ENCODE peak calls at places on chromosomes 11 and 22, in seven cellular contexts. J is left lung, D is lower lobe of right lung, S is prostate gland, U is IMR-90, N is A673, A is upper lobe of left lung. H is an unnamed sample.

GRCh38 chr11:71321433-71322191 is 69.2 kb upstream of the SHANK2 start:
- DNase-seq in J (peak; percentile 18), D (no peak), S (no peak), U (no peak), N (no peak), A (no peak), H (no peak)

GRCh38 chr11:73396251-73396930 is 20.2 kb downstream of the RELT start:
- DNase-seq in J (no peak), D (no peak), S (no peak), U (no peak), N (no peak), A (peak; percentile 58), H (no peak)

GRCh38 chr11:62295504-62295903 is 3.4 kb downstream of the SCGB1D4 start:
- DNase-seq in J (no peak), D (no peak), S (peak; percentile 13), U (peak; percentile 30), N (peak; percentile 33), A (peak; percentile 22), H (no peak)

GRCh38 chr11:15863411-15863810 is 492.9 kb downstream of the SOX6 start:
- DNase-seq in J (no peak), D (no peak), S (no peak), U (peak; percentile 10), N (no peak), A (no peak), H (no peak)

GRCh38 chr22:44888491-44888941 is 121.3 kb downstream of the PHF21B start:
- DNase-seq in J (no peak), D (no peak), S (no peak), U (no peak), N (no peak), A (no peak), H (no peak)

GRCh38 chr11:15641191-15641810 is 526.6 kb downstream of the INSC start:
- DNase-seq in J (no peak), D (no peak), S (no peak), U (no peak), N (no peak), A (no peak), H (no peak)

GRCh38 chr11:2518983-2519340 is 74.2 kb downstream of the KCNQ1 start:
- DNase-seq in J (peak; percentile 25), D (peak; percentile 38), S (no peak), U (no peak), N (no peak), A (peak; percentile 12), H (no peak)

GRCh38 chr11:59261150-59261549 is 48.4 kb upstream of the MPEG1 start:
- DNase-seq in J (no peak), D (no peak), S (no peak), U (no peak), N (no peak), A (no peak), H (no peak)

GRCh38 chr22:43263645-43264514 is 76.9 kb upstream of the TTLL12 start:
- DNase-seq in J (peak; percentile 58), D (peak; percentile 71), S (peak; percentile 22), U (peak; percentile 88), N (peak; percentile 69), A (peak; percentile 57), H (peak; percentile 67)

GRCh38 chr11:2759228-2760195 is 59.7 kb upstream of the KCNQ1OT1 start:
- DNase-seq in J (peak; percentile 22), D (peak; percentile 32), S (no peak), U (no peak), N (no peak), A (peak; percentile 17), H (peak; percentile 5)

GRCh38 chr11:128095459-128096096 is 491.8 kb downstream of the ETS1 start:
- DNase-seq in J (no peak), D (no peak), S (no peak), U (peak; percentile 76), N (peak; percentile 15), A (no peak), H (no peak)

GRCh38 chr11:77515483-77515882 is 41.6 kb upstream of the PAK1 start:
- DNase-seq in J (no peak), D (no peak), S (no peak), U (no peak), N (no peak), A (no peak), H (no peak)

GRCh38 chr11:121321614-121322243 is 29.2 kb downstream of the SC5D start:
- DNase-seq in J (no peak), D (no peak), S (peak; percentile 37), U (peak; percentile 1), N (peak; percentile 33), A (peak; percentile 37), H (no peak)
- TF ChIP-seq CTCF in J (no peak), D (peak; percentile 35), S (no peak), U (no peak), N (peak; percentile 51), A (peak; percentile 24), H (peak; percentile 30)

GRCh38 chr11:96242971-96243647 is 99.9 kb downstream of the MAML2 start:
- DNase-seq in J (peak; percentile 95), D (peak; percentile 96), S (peak; percentile 95), U (peak; percentile 98), N (peak; percentile 100), A (peak; percentile 98), H (peak; percentile 88)
- H3K4me1 ChIP-seq in J (peaks cover 19% of the 10 kb centered on the region), D (peaks cover 56% of the 10 kb centered on the region), S (no peaks in the 10 kb centered on the region), U (peaks cover 22% of the 10 kb centered on the region), N (peaks cover 61% of the 10 kb centered on the region), A (peaks cover 46% of the 10 kb centered on the region), H (peaks cover 23% of the 10 kb centered on the region)

GRCh38 chr22:46102752-46103151 is 47.6 kb upstream of the PPARA start:
- DNase-seq in J (no peak), D (no peak), S (no peak), U (no peak), N (no peak), A (no peak), H (no peak)

GRCh38 chr22:46103664-46104063 is 46.7 kb upstream of the PPARA start:
- DNase-seq in J (no peak), D (no peak), S (no peak), U (no peak), N (no peak), A (no peak), H (no peak)

GRCh38 chr22:46104170-46104880 is 46.0 kb upstream of the PPARA start:
- DNase-seq in J (no peak), D (no peak), S (no peak), U (no peak), N (no peak), A (no peak), H (no peak)

GRCh38 chr22:46102159-46102558 is 48.2 kb upstream of the PPARA start:
- DNase-seq in J (no peak), D (no peak), S (no peak), U (no peak), N (no peak), A (no peak), H (no peak)

DNA sequence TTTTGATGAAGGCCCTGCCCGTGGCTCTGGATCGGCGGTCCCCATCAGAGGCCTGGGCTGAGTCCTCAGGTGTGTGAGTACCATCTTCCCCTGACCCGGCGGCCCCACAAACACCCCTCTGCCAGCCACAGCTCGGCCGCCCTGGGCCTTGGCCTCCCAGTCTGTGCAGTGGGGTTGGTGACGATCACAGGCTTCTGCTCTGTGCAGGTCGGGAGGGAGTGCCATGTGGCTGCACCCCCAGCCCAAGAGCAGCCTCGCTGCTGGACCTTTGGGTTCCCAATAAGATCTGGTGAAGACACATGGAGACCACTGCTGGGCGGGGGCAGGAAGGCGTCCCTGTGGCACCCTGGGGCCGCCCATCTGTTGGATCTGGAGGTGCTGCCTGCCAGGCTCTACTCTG is 47.1 kb upstream of the PPARA start:
- DNase-seq in J (no peak), D (no peak), S (no peak), U (no peak), N (no peak), A (no peak), H (no peak)
- TF ChIP-seq CTCF in J (no peak), D (no peak), S (no peak), U (no peak), N (no peak), A (no peak), H (no peak)

DNA sequence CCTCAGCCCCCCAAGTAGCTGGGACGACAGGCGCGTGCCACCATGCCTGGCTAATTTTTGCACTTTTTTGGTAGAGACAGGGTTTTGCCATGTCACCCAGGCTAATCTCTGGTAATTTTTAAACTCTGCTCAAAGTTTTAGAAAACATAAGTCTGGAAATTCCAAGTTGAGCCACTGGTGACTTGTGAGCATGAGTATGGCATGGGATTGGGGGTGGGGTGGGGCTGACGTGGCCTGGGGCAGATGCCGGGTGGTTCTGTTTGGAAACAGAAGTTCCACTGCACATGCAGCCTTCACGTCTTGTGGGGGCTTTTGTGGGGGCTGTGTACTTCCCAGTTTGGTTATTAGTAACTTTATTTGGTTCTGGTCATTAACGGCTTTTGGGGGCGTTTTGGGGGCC is 67.3 kb downstream of the PTPRJ start:
- DNase-seq in J (no peak), D (no peak), S (no peak), U (peak; percentile 76), N (no peak), A (peak; percentile 43), H (no peak)
- H3K4me1 ChIP-seq in J (no peaks in the 10 kb centered on the region), D (peaks cover 56% of the 10 kb centered on the region), S (peaks cover 44% of the 10 kb centered on the region), U (peaks cover 22% of the 10 kb centered on the region), N (no peaks in the 10 kb centered on the region), A (peaks cover 55% of the 10 kb centered on the region), H (peaks cover 7% of the 10 kb centered on the region)

GRCh38 chr22:26584010-26584409 is 5.9 kb downstream of the TPST2 start:
- DNase-seq in J (no peak), D (no peak), S (no peak), U (no peak), N (no peak), A (no peak), H (no peak)

GRCh38 chr22:26581769-26582168 is 8.2 kb downstream of the TPST2 start:
- DNase-seq in J (no peak), D (no peak), S (no peak), U (no peak), N (no peak), A (no peak), H (no peak)

GRCh38 chr22:26586556-26587325 is 3.2 kb downstream of the TPST2 start:
- DNase-seq in J (no peak), D (no peak), S (no peak), U (no peak), N (no peak), A (no peak), H (no peak)

GRCh38 chr22:26587991-26588613 is 1.8 kb downstream of the TPST2 start:
- DNase-seq in J (no peak), D (no peak), S (no peak), U (no peak), N (no peak), A (no peak), H (no peak)

DNA sequence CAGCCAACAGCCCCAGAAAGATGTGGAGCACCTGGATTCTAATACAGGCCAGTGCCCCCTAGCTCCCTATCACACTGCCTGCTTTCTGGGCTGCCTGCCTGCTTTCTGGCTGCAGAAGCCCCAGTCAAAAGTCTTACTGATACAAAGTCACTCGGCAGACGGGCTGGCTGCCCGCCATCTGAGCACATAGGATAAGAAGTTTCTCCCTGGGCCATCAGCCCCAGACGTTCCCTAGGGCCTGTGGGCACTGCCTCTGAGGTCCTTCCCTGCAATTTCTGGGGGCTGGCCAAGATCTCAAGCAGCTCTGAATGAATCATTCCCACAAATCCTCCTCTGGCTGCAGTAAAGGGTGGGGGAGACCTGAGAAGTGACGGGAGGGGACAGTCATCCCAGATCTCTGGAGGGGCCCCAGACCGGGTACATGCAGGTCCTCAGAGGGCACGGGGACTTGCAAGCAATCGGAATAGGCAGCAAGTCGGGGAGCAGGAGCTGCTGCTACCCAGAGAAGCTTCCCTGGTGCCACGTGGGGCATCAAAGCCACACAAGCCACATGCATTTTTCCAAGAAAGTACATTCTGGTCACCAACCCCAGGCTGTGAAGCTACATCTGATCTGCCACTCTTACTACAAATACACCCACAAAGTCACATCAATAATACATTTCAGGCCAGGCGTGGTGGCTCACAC is 4.7 kb downstream of the TPST2 start:
- DNase-seq in J (peak; percentile 72), D (peak; percentile 66), S (no peak), U (peak; percentile 79), N (peak; percentile 45), A (peak; percentile 69), H (peak; percentile 79)
- TF ChIP-seq CTCF in J (no peak), D (no peak), S (no peak), U (no peak), N (no peak), A (no peak), H (no peak)